ENCODE peak calls at places on chromosomes 13 and 19, in six cellular contexts. M, V, H, C, J and Z are unnamed samples.

GRCh38 chr13:113553541-113554332 is 30.8 kb upstream of the TFDP1 start:
- DNase-seq in C (no peak), M (no peak), V (no peak), J (no peak), H (no peak), Z (no peak)

GRCh38 chr13:33472446-33472845 is 186.9 kb upstream of the STARD13 start:
- DNase-seq in V (no peak), C (no peak), M (no peak), J (no peak), H (no peak), Z (no peak)

GRCh38 chr13:98223741-98224140 is 46.7 kb upstream of the RNF113B start:
- DNase-seq in V (no peak), J (no peak), M (no peak), H (no peak), C (no peak), Z (no peak)

GRCh38 chr19:3832001-3832400 is 36.8 kb downstream of the ZFR2 start:
- DNase-seq in H (no peak), V (no peak), C (no peak), M (no peak), J (no peak), Z (no peak)

GRCh38 chr19:14112809-14113385 is 4.7 kb downstream of the PRKACA start:
- DNase-seq in V (no peak), J (peak; percentile 49), C (peak; percentile 63), H (no peak), M (no peak), Z (no peak)

GRCh38 chr13:41231025-41231677 is 32.2 kb downstream of the MTRF1 start:
- DNase-seq in H (no peak), J (no peak), C (no peak), V (no peak), M (no peak), Z (peak; percentile 58)

GRCh38 chr19:11554160-11554559 is 4.9 kb downstream of the ELOF1 start:
- DNase-seq in H (no peak), J (no peak), M (peak; percentile 64), V (no peak), C (no peak), Z (no peak)

GRCh38 chr19:4713384-4713951 is 10.2 kb downstream of the DPP9 start:
- DNase-seq in V (peak; percentile 58), H (peak; percentile 91), C (peak; percentile 99), M (no peak), J (peak; percentile 70), Z (peak; percentile 54)

GRCh38 chr13:48236528-48237353 is 3.7 kb downstream of the ITM2B start:
- DNase-seq in H (no peak), C (no peak), J (no peak), V (no peak), M (no peak), Z (no peak)

GRCh38 chr19:3132971-3133792 is 2.7 kb upstream of the GNA15 start:
- DNase-seq in M (peak; percentile 73), J (peak; percentile 21), V (no peak), C (no peak), H (no peak), Z (no peak)

GRCh38 chr13:94169783-94170513 is 309.5 kb downstream of the DCT start:
- DNase-seq in V (no peak), H (no peak), J (no peak), M (no peak), C (no peak), Z (no peak)

GRCh38 chr13:44331912-44332840 is 41.4 kb upstream of the SERP2 start:
- DNase-seq in V (peak; percentile 75), C (peak; percentile 22), M (no peak), H (peak; percentile 60), J (peak; percentile 67), Z (peak; percentile 51)

GRCh38 chr19:33430674-33431277 is 57.3 kb downstream of the CEBPG start:
- DNase-seq in V (peak; percentile 34), C (peak; percentile 84), J (peak; percentile 37), H (peak; percentile 36), M (peak; percentile 60), Z (peak; percentile 66)

GRCh38 chr13:25196971-25197370 is 24.9 kb upstream of the AMER2 start:
- DNase-seq in V (no peak), H (no peak), M (no peak), J (no peak), C (no peak), Z (no peak)

GRCh38 chr19:47701717-47702552 is 11.3 kb upstream of the EHD2 start:
- DNase-seq in H (no peak), J (no peak), C (no peak), V (no peak), M (no peak), Z (no peak)

GRCh38 chr19:1251503-1252220 is 3.3 kb downstream of the MIDN start:
- DNase-seq in J (no peak), C (peak; percentile 35), H (no peak), M (peak; percentile 70), V (no peak), Z (peak; percentile 88)

GRCh38 chr13:30870049-30870884 is 35.8 kb upstream of the MEDAG start:
- DNase-seq in H (peak; percentile 95), M (no peak), C (peak; percentile 89), V (peak; percentile 99), J (peak; percentile 93), Z (peak; percentile 35)

GRCh38 chr13:59480857-59481256 is 682.9 kb downstream of the DIAPH3 start:
- DNase-seq in V (no peak), J (no peak), M (no peak), C (no peak), H (no peak), Z (no peak)